ENCODE peak calls at places on chromosomes 2 and 18, in nine cellular contexts. S is breast epithelium, M is spleen, N is A549, R is gastrocnemius medialis, H is testis, Z is HCT116, F is stomach, D is ovary. L is an unnamed sample. For H3K9me3, the result is how much of the 10 kb centered on the place peaks cover.

GRCh38 chr2:150729495-150729955 is 242.1 kb upstream of the RND3 start:
- DNase-seq in S (no peak), M (no peak), N (no peak), R (no peak), H (no peak), Z (no peak), F (no peak), D (no peak), L (no peak)

GRCh38 chr18:32470136-32470712 is 458 bp downstream of the GAREM1 start:
- DNase-seq in S (peak), M (peak), N (peak), R (peak), H (peak), Z (no peak), F (peak), D (peak), L (peak)

GRCh38 chr2:234682492-234683228 is 185.8 kb upstream of the ARL4C start:
- DNase-seq in S (no peak), M (no peak), N (no peak), R (no peak), H (no peak), Z (no peak), F (no peak), D (no peak), L (no peak)

GRCh38 chr2:205860847-205861246 is 178.5 kb downstream of the NRP2 start:
- DNase-seq in S (no peak), M (no peak), N (no peak), R (no peak), H (no peak), Z (no peak), F (no peak), D (no peak), L (no peak)

GRCh38 chr2:199405241-199405640 is 52.5 kb downstream of the SATB2 start:
- DNase-seq in S (no peak), M (no peak), N (no peak), R (no peak), H (no peak), Z (peak), F (no peak), D (no peak), L (no peak)

GRCh38 chr2:48175656-48176055 is 269.4 kb upstream of the FBXO11 start:
- DNase-seq in S (no peak), M (no peak), N (no peak), R (no peak), H (no peak), Z (no peak), F (no peak), D (no peak), L (no peak)

GRCh38 chr2:208222351-208222750 is 32.5 kb downstream of the IDH1 start:
- DNase-seq in S (no peak), M (no peak), N (no peak), R (no peak), H (no peak), Z (no peak), F (no peak), D (no peak), L (no peak)

GRCh38 chr2:97870396-97870843 is 125.3 kb downstream of the TMEM131 start:
- DNase-seq in S (no peak), M (no peak), N (no peak), R (peak), H (no peak), Z (peak), F (no peak), D (no peak), L (no peak)

GRCh38 chr2:98560256-98560771 is 48.0 kb downstream of the COA5 start:
- DNase-seq in S (no peak), M (no peak), N (no peak), R (no peak), H (peak), Z (no peak), F (no peak), D (no peak), L (peak)

GRCh38 chr2:47221039-47221438 is 65.9 kb upstream of the STPG4 start:
- DNase-seq in S (no peak), M (no peak), N (no peak), R (no peak), H (no peak), Z (no peak), F (no peak), D (no peak), L (no peak)

GRCh38 chr2:239608723-239609122 is 207.9 kb upstream of the HDAC4 start:
- DNase-seq in S (no peak), M (peak), N (no peak), R (no peak), H (no peak), Z (no peak), F (no peak), D (no peak), L (no peak)

GRCh38 chr2:4354678-4355077 is 651.3 kb downstream of the DCDC2C start:
- DNase-seq in S (no peak), M (no peak), N (no peak), R (no peak), H (peak), Z (no peak), F (no peak), D (no peak), L (no peak)

GRCh38 chr2:46336560-46336959 is 39.4 kb downstream of the EPAS1 start:
- DNase-seq in S (no peak), M (no peak), N (no peak), R (no peak), H (peak), Z (no peak), F (no peak), D (no peak), L (no peak)

GRCh38 chr2:231926180-231926741 is at the start of gene NPPC:
- DNase-seq in S (peak), M (peak), N (peak), R (no peak), H (peak), Z (no peak), F (peak), D (peak), L (peak)

GRCh38 chr2:98911376-98912154 is 24.5 kb downstream of the CRACDL start:
- DNase-seq in S (no peak), M (peak), N (no peak), R (no peak), H (peak), Z (no peak), F (peak), D (no peak), L (no peak)

GRCh38 chr2:15649556-15650255 is 58.0 kb downstream of the DDX1 start:
- DNase-seq in S (no peak), M (no peak), N (no peak), R (no peak), H (no peak), Z (no peak), F (no peak), D (no peak), L (no peak)

GRCh38 chr18:22703883-22704626 is 229.1 kb upstream of the RBBP8 start:
- DNase-seq in S (no peak), M (no peak), N (peak), R (no peak), H (peak), Z (peak), F (no peak), D (no peak), L (no peak)

GRCh38 chr2:9032555-9032954 is 29.1 kb upstream of the MBOAT2 start:
- DNase-seq in S (no peak), M (no peak), N (no peak), R (no peak), H (no peak), Z (no peak), F (no peak), D (no peak), L (no peak)

GRCh38 chr2:88950010-88950409 is 258.5 kb downstream of the RPIA start:
- DNase-seq in S (no peak), M (no peak), N (peak), R (no peak), H (no peak), Z (no peak), F (no peak), D (no peak), L (no peak)

GRCh38 chr2:144560254-144560653 is 40.3 kb upstream of the ZEB2 start:
- DNase-seq in S (no peak), M (no peak), N (no peak), R (no peak), H (no peak), Z (no peak), F (no peak), D (no peak), L (no peak)

GRCh38 chr2:120318626-120319025 is 27.3 kb upstream of the INHBB start:
- DNase-seq in S (no peak), M (peak), N (no peak), R (no peak), H (peak), Z (no peak), F (no peak), D (peak), L (peak)

GRCh38 chr2:237932731-237933131 is 34.1 kb upstream of the UBE2F start:
- DNase-seq in S (no peak), M (peak), N (no peak), R (no peak), H (no peak), Z (no peak), F (no peak), D (no peak), L (no peak)

GRCh38 chr2:101150306-101151140 is 659 bp downstream of the TBC1D8 start:
- DNase-seq in S (no peak), M (peak), N (no peak), R (no peak), H (peak), Z (no peak), F (peak), D (peak), L (peak)

GRCh38 chr18:13566941-13567762 is 159.2 kb downstream of the FAM210A start:
- DNase-seq in S (no peak), M (peak), N (no peak), R (no peak), H (peak), Z (no peak), F (no peak), D (no peak), L (peak)

GRCh38 chr18:68316636-68317035 is 398.3 kb downstream of the TMX3 start:
- DNase-seq in S (no peak), M (no peak), N (no peak), R (no peak), H (no peak), Z (no peak), F (no peak), D (no peak), L (no peak)

GRCh38 chr2:164538250-164538866 is 82.9 kb downstream of the GRB14 start:
- DNase-seq in S (no peak), M (no peak), N (peak), R (no peak), H (no peak), Z (peak), F (no peak), D (no peak), L (no peak)

GRCh38 chr2:197800091-197800490 is 4.3 kb upstream of the PLCL1 start:
- DNase-seq in S (no peak), M (no peak), N (no peak), R (no peak), H (no peak), Z (no peak), F (no peak), D (no peak), L (no peak)

GRCh38 chr2:68912732-68913131 is 40.0 kb downstream of the GKN2 start:
- DNase-seq in S (no peak), M (no peak), N (no peak), R (no peak), H (no peak), Z (no peak), F (no peak), D (no peak), L (no peak)

GRCh38 chr2:46977266-46977665 is 61.7 kb upstream of the MCFD2 start:
- DNase-seq in S (no peak), M (no peak), N (no peak), R (no peak), H (no peak), Z (no peak), F (no peak), D (no peak), L (peak)

GRCh38 chr2:54691439-54692135 is 31.9 kb upstream of the EML6 start:
- DNase-seq in S (no peak), M (peak), N (no peak), R (no peak), H (no peak), Z (no peak), F (no peak), D (no peak), L (no peak)

GRCh38 chr18:44682871-44683221 is 2.2 kb downstream of the SETBP1 start:
- DNase-seq in S (no peak), M (no peak), N (no peak), R (peak), H (peak), Z (no peak), F (peak), D (peak), L (no peak)

GRCh38 chr18:67651438-67651837 is 134.9 kb upstream of the DSEL start:
- DNase-seq in S (no peak), M (no peak), N (no peak), R (peak), H (no peak), Z (no peak), F (no peak), D (no peak), L (no peak)

GRCh38 chr2:34492781-34493455 is 893.8 kb upstream of the FAM98A start:
- DNase-seq in S (no peak), M (no peak), N (no peak), R (no peak), H (no peak), Z (no peak), F (no peak), D (no peak), L (no peak)

GRCh38 chr2:106075038-106075437 is 119.1 kb downstream of the UXS1 start:
- DNase-seq in S (no peak), M (no peak), N (no peak), R (no peak), H (no peak), Z (no peak), F (no peak), D (no peak), L (no peak)

GRCh38 chr2:44753552-44754285 is 187.8 kb upstream of the SIX3 start:
- DNase-seq in S (no peak), M (no peak), N (no peak), R (no peak), H (no peak), Z (no peak), F (no peak), D (no peak), L (no peak)

GRCh38 chr18:34929336-34929780 is 111.9 kb upstream of the MAPRE2 start:
- DNase-seq in S (no peak), M (no peak), N (peak), R (no peak), H (no peak), Z (peak), F (no peak), D (no peak), L (no peak)

GRCh38 chr2:159640176-159640575 is 23.8 kb upstream of the BAZ2B start:
- DNase-seq in S (no peak), M (no peak), N (no peak), R (no peak), H (no peak), Z (no peak), F (no peak), D (no peak), L (no peak)
- TF ChIP-seq POLR2A in S (no peak), M (no peak), N (no peak), R (no peak), H (no peak), Z (no peak), F (no peak), D (no peak), L (no peak)

DNA sequence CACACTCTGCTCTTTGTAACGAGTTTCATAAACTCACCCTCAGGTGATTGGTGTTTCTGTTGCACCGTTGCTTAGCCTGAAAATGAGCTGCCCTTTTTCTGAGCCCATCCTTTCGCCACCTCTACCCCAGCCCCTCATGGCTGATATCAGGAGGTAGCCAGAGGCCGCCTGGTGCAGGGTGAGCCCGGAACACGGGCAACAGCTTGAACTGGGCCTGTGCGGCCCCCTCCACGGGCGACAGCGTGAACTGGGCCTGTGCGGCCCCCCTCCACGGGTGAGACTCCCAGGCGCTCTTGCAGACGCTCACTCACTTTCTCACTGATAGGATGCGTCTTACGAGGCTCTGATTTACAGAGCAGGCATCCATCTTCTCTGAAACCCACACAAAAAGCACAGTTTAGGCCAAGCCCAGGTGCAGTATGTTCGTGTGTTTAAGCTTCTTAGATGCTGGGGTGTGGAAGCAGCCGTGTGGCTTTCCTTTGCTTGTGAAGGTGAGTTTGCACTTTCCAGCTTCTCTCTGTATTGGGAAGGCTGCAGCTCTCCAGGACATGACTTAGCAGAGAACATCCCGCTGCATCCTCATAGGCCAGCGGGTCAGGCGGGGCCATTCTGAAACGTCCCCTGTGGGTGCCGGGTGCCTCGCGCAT is 83.5 kb downstream of the NFATC1 start:
- DNase-seq in S (no peak), M (peak), N (no peak), R (no peak), H (no peak), Z (no peak), F (no peak), D (peak), L (no peak)
- H3K9me3 ChIP-seq in S (under half), M (under half), N (under half), R (under half), H (under half), Z (under half), F (under half), D (under half), L (under half)

GRCh38 chr18:3604626-3605408 is 154.8 kb downstream of the TGIF1 start:
- DNase-seq in S (no peak), M (peak), N (no peak), R (no peak), H (no peak), Z (no peak), F (no peak), D (peak), L (no peak)
- TF ChIP-seq POLR2A in S (no peak), M (no peak), N (no peak), R (peak), H (no peak), Z (peak), F (no peak), D (no peak), L (no peak)

GRCh38 chr2:221096651-221097567 is 475.2 kb downstream of the EPHA4 start:
- DNase-seq in S (no peak), M (no peak), N (no peak), R (no peak), H (no peak), Z (no peak), F (no peak), D (no peak), L (no peak)
- H3K9me3 ChIP-seq in S (under half), M (under half), N (under half), R (under half), H (under half), Z (under half), F (under half), D (under half), L (under half)

GRCh38 chr2:84925724-84926376 is 20.4 kb downstream of the TMSB10 start:
- DNase-seq in S (peak), M (peak), N (peak), R (peak), H (peak), Z (peak), F (peak), D (peak), L (peak)
- TF ChIP-seq POLR2A in S (no peak), M (no peak), N (peak), R (no peak), H (no peak), Z (peak), F (no peak), D (no peak), L (no peak)

GRCh38 chr18:14937271-14937670 is 189.3 kb downstream of the ANKRD30B start:
- DNase-seq in S (no peak), M (no peak), N (no peak), R (no peak), H (no peak), Z (no peak), F (no peak), D (no peak), L (no peak)
- H3K9me3 ChIP-seq in S (under half), M (under half), N (under half), R (under half), H (under half), Z (under half), F (under half), D (under half), L (under half)

GRCh38 chr2:102418421-102418961 is 4.5 kb upstream of the IL18RAP start:
- DNase-seq in S (no peak), M (no peak), N (no peak), R (no peak), H (no peak), Z (no peak), F (no peak), D (no peak), L (no peak)
- TF ChIP-seq POLR2A in S (no peak), M (no peak), N (no peak), R (no peak), H (no peak), Z (no peak), F (no peak), D (no peak), L (no peak)

DNA sequence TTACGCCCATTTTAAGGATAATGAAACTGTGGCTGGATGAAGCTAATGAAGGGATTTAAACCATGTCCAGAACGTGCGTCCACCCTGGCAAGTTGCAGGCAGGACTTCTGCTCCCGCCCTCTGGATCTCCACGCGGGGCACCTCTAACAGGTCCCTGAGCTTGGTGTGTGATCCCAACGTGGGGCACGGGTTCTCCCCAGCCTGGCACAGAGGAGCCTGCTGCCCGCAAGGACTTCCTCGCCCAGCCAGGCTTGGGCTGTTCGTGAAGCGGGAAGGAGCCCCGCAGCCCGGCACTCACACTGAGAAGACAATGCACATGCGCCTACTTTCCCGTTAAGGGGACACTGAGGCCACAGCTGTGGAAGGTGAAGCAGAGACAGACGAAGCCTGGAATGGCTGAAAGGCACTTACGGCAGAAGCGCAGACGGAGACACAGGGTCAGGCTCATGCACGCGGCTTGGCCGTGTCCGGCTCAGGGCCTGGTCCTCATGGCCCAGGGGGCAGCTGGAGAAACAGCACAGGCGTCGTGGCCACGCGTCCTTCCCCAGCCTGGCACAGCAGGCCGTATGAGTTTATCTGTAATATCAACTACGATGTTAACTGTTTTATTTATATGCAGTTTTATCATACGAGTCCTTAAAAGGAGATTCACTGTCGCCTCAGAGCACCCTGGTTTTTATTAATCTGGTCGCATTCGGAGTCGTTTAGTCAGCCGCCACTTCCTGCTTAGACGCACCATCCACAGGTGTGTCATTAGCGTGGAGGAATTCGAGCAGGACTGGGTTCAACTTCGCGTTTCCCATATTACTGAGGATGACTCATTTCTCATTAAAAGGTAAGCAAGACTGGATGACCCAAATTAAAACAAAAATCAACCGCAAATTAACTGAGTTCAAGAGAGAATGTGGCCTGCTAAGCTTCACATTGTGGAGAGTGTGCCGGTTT is 835.9 kb downstream of the GALR1 start:
- DNase-seq in S (no peak), M (no peak), N (no peak), R (no peak), H (no peak), Z (no peak), F (no peak), D (no peak), L (no peak)
- H3K9me3 ChIP-seq in S (under half), M (under half), N (under half), R (under half), H (under half), Z (under half), F (under half), D (under half), L (under half)

L was measured in heart left ventricle.